ENCODE peak calls at places on chromosome 20, in five cellular contexts. B is keratinocyte; G is GM23248; Z is Peyer's patch; P is naive thymus-derived CD4-positive, alpha-beta T cell. C is an unnamed sample. For H3K4me1, the result is how much of the 10 kb centered on the place peaks cover.

GRCh38 chr20:41142914-41143313 is 5.6 kb downstream of the PLCG1 start:
- DNase-seq in P (no peak), Z (peak), G (no peak), B (no peak), C (peak)

GRCh38 chr20:17655865-17656489 is 26.1 kb downstream of the RRBP1 start:
- DNase-seq in B (no peak), P (no peak), G (peak), Z (no peak), C (no peak)

GRCh38 chr20:59577809-59578601 is 26.3 kb upstream of the PHACTR3 start:
- DNase-seq in Z (no peak), B (no peak), P (no peak), G (no peak), C (no peak)

GRCh38 chr20:40802886-40803285 is 113.8 kb upstream of the MAFB start:
- DNase-seq in Z (no peak), B (no peak), P (no peak), G (no peak), C (no peak)

GRCh38 chr20:61583356-61583755 is 331.3 kb downstream of the CDH4 start:
- DNase-seq in Z (no peak), P (no peak), G (no peak), B (no peak), C (no peak)

GRCh38 chr20:49853640-49854039 is 41.0 kb downstream of the SLC9A8 start:
- DNase-seq in Z (no peak), P (no peak), B (no peak), G (peak), C (no peak)

GRCh38 chr20:37397076-37397953 is 51.4 kb downstream of the SRC start:
- DNase-seq in B (no peak), G (peak), P (no peak), Z (no peak), C (no peak)

GRCh38 chr20:45373353-45374100 is 4.6 kb downstream of the TP53TG5 start:
- DNase-seq in B (no peak), G (peak), P (peak), Z (peak), C (peak)

GRCh38 chr20:63457737-63458136 is 14.7 kb downstream of the KCNQ2 start:
- DNase-seq in B (peak), G (peak), Z (no peak), P (no peak), C (no peak)

GRCh38 chr20:35387334-35387733 is 24.4 kb downstream of the UQCC1 start:
- DNase-seq in Z (no peak), P (no peak), G (peak), B (no peak), C (no peak)

GRCh38 chr20:9040874-9041524 is 27.9 kb upstream of the PLCB4 start:
- DNase-seq in P (no peak), B (no peak), G (peak), Z (no peak), C (no peak)

GRCh38 chr20:32988008-32988407 is 16.2 kb downstream of the SUN5 start:
- DNase-seq in P (no peak), Z (no peak), B (no peak), G (no peak), C (no peak)

GRCh38 chr20:57179265-57179664 is 87.2 kb downstream of the BMP7 start:
- DNase-seq in Z (no peak), G (peak), P (no peak), B (peak), C (no peak)

GRCh38 chr20:15446373-15446772 is 1109.0 kb upstream of the FLRT3 start:
- DNase-seq in Z (no peak), P (no peak), B (peak), G (peak), C (peak)

DNA sequence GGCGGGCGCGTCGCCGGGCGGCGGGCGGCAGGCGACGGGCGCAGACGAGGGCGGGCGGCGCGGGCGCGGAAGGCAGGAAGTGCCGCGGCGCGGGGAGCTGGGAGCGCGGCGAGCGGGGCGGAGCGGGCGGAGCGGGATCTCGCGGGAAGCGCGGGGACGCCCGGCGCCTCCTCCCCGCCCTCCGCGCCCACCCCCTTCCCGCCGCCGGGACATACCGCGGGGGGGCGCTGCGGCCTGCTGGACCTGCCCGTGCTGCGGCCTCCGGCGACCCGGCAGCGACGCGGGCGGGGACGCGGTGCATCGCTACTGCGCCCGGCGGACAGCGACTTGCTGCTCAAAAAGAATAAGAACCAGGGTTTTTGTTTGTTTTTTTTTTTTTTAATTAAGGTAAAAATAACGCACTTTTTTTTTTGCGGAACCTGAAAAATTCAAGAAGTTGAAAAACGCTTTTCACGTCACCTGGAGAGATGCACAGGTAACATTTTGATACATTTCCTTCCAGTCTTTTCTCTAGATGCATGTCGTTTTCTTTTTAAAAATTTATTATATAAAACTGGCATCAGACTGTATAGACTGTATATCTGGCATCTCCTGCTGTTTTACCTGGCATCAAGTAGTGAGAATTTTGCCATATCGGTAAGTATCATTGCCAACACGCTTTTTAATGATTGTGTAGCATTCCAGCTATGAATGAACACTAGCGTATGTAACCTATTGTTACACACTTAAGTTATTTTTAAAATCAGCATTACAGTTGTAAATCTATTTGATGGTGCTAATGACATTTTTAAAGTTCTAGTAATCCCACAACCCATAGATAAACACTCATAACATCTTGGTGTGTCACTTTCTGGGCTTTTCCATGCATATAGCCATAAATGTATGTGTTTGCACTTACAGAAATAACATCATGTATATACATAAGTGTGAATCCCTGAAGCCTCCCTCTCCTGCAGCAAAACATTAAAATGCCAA is at the start of gene CENPB:
- DNase-seq in P (peak), B (no peak), G (peak), Z (peak), C (peak)
- H3K4me1 ChIP-seq in P (under half), B (under half), G (under half), Z (half or more), C (under half)

GRCh38 chr20:43723194-43723593 is 3.6 kb downstream of the GTSF1L start:
- DNase-seq in G (no peak), B (no peak), Z (no peak), P (no peak), C (no peak)
- H3K4me1 ChIP-seq in G (under half), B (under half), Z (under half), P (under half), C (under half)

GRCh38 chr20:3766381-3766780 is 1.2 kb downstream of the ADISSP start:
- DNase-seq in G (no peak), P (no peak), B (no peak), Z (no peak), C (no peak)
- H3K4me1 ChIP-seq in G (under half), P (under half), B (under half), Z (under half), C (under half)

GRCh38 chr20:24682496-24683090 is 213.2 kb downstream of the SYNDIG1 start:
- DNase-seq in P (no peak), G (no peak), Z (no peak), B (no peak), C (no peak)
- H3K4me1 ChIP-seq in P (under half), G (under half), Z (under half), B (under half), C (under half)

C was measured in small intestine.